ENCODE peak calls at places on chromosomes 16 and 17, in four cellular contexts. B, X, E and N are unnamed samples.

GRCh38 chr16:1698680-1699079 is 7.3 kb upstream of the MAPK8IP3 start:
- DNase-seq in X (no peak), B (no peak), E (no peak), N (no peak)

GRCh38 chr17:47305302-47305923 is 18.3 kb upstream of the EFCAB13 start:
- DNase-seq in X (no peak), E (no peak), B (no peak), N (no peak)

GRCh38 chr16:46607529-46607928 is 13.7 kb downstream of the SHCBP1 start:
- DNase-seq in E (no peak), X (no peak), B (peak; percentile 35), N (no peak)

GRCh38 chr17:34645636-34646035 is 66.3 kb downstream of the TMEM132E start:
- DNase-seq in E (no peak), B (no peak), X (no peak), N (no peak)

GRCh38 chr16:30565984-30566383 is 5.5 kb downstream of the ZNF688 start:
- DNase-seq in E (no peak), B (no peak), X (no peak), N (no peak)

GRCh38 chr17:60135951-60136666 is 13.7 kb upstream of the CA4 start:
- DNase-seq in X (no peak), E (no peak), B (no peak), N (peak; percentile 1)

GRCh38 chr16:9061358-9061813 is 30.1 kb upstream of the HAPSTR1 start:
- DNase-seq in B (no peak), X (no peak), E (peak; percentile 37), N (no peak)

GRCh38 chr17:67245694-67246397 is 850 bp upstream of the HELZ start:
- DNase-seq in B (peak; percentile 51), E (peak; percentile 39), X (peak; percentile 59), N (peak; percentile 53)

GRCh38 chr16:85353013-85353412 is 240.7 kb upstream of the CIBAR2 start:
- DNase-seq in B (no peak), E (no peak), X (no peak), N (no peak)

GRCh38 chr17:64025732-64026294 is 5.4 kb upstream of the ICAM2 start:
- DNase-seq in E (peak; percentile 80), B (peak; percentile 95), X (peak; percentile 49), N (peak; percentile 80)

GRCh38 chr16:2507052-2507678 is 6.6 kb upstream of the ATP6V0C start:
- DNase-seq in B (no peak), X (no peak), E (no peak), N (no peak)

GRCh38 chr17:50184611-50185398 is 16.6 kb downstream of the COL1A1 start:
- DNase-seq in B (no peak), E (no peak), X (no peak), N (no peak)

GRCh38 chr16:9099131-9099625 is 7.7 kb downstream of the HAPSTR1 start:
- DNase-seq in X (no peak), E (no peak), B (no peak), N (no peak)

GRCh38 chr17:44361292-44362055 is 2.2 kb downstream of the FAM171A2 start:
- DNase-seq in E (no peak), B (no peak), X (no peak), N (no peak)

GRCh38 chr17:41941158-41941557 is 10.7 kb downstream of the ODAD4 start:
- DNase-seq in E (no peak), B (no peak), X (no peak), N (no peak)

GRCh38 chr17:16599537-16599936 is 30.5 kb upstream of the ZNF287 start:
- DNase-seq in E (no peak), B (no peak), X (no peak), N (no peak)

GRCh38 chr17:80452173-80452915 is 24.1 kb downstream of the NPTX1 start:
- DNase-seq in B (no peak), X (no peak), E (no peak), N (no peak)

GRCh38 chr17:50501906-50502642 is 6.2 kb upstream of the MYCBPAP start:
- DNase-seq in B (no peak), X (no peak), E (no peak), N (no peak)

GRCh38 chr16:80570106-80570478 is 29.3 kb downstream of the DYNLRB2 start:
- DNase-seq in B (no peak), X (no peak), E (no peak), N (no peak)

GRCh38 chr17:60158751-60159478 is 9.1 kb downstream of the CA4 start:
- DNase-seq in X (no peak), B (no peak), E (no peak), N (no peak)

GRCh38 chr17:29179232-29180036 is 764 bp downstream of the MYO18A start:
- DNase-seq in B (peak; percentile 97), X (no peak), E (peak; percentile 54), N (peak; percentile 53)

DNA sequence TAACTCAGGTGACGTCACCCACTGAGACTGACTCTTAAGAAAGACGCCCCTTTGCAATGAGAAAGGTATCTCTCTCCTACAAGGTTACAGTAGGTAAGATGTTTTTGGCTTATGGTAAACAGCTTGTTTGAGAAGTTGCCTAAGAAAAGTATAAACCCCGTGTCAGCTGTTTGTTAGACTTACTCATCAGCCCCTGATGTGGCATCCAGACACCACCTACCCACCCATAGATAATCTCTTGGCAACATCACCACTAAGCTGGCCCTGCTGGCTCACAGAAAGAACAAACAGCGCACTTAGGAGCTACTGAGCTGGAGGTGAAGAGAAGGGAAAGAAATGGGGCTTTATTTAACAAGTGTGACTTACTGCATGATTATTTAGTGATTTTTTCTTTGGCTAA is 121.0 kb downstream of the PARN start:
- DNase-seq in E (no peak), B (no peak), X (no peak), N (no peak)
- TF ChIP-seq CTCF in E (no peak), B (no peak), X (no peak), N (no peak)

DNA sequence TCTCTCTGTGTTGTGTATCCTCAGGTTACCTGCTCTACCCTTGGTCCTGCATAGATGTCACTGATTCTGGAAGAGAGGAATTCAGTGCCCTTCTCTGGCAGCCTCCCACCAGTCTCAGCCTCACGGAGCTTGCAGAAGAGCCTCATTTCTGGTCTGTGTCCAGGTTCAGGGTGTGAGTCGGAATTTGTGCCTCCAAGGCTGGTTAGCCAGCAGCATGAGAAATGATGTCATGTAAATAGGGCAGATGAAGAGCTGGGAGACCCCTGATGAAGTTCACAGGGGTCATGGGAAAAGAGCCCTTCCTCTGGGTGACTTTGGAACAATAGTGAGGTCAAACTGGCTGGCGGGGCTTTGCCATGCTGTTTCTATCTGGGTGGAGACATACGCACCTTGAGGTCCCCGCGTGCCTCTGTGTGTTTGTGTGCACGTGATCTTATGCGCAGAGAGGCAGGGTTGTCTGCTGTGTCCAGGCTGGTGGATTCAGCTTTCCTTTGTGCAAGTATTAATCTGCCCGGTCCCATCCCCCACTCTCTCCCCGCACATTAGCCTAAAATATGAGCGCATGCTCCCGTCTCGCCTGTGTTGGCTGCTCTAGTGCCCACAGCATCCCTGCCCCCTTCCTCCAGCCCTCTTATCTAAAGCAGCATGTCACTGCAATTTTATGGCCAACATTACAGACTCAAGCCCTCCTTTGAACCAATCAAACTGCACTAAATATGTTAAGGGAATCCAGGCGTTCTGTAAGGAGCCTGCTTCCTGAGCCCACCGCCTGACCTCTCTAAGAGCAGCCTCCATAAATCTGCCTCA is 256.3 kb upstream of the ZFHX3 start:
- DNase-seq in X (no peak), B (no peak), E (no peak), N (no peak)
- TF ChIP-seq CTCF in X (no peak), B (no peak), E (no peak), N (no peak)

GRCh38 chr16:51164574-51164973 is 13.5 kb upstream of the SALL1 start:
- DNase-seq in B (no peak), E (no peak), X (no peak), N (no peak)
- TF ChIP-seq CTCF in B (no peak), E (no peak), X (no peak), N (no peak)

GRCh38 chr17:82663381-82664275 is 15.4 kb upstream of the WDR45B start:
- DNase-seq in B (no peak), E (no peak), X (no peak), N (no peak)
- TF ChIP-seq CTCF in B (no peak), E (no peak), X (no peak), N (no peak)

GRCh38 chr17:71757156-71757555 is 363.7 kb upstream of the SOX9 start:
- DNase-seq in E (no peak), X (no peak), B (no peak), N (no peak)

GRCh38 chr17:71757956-71758355 is 362.9 kb upstream of the SOX9 start:
- DNase-seq in B (no peak), X (no peak), E (no peak), N (no peak)

GRCh38 chr17:71762526-71762925 is 358.3 kb upstream of the SOX9 start:
- DNase-seq in X (no peak), B (no peak), E (no peak), N (no peak)

GRCh38 chr17:71759422-71760060 is 361.3 kb upstream of the SOX9 start:
- DNase-seq in B (no peak), X (no peak), E (no peak), N (no peak)

GRCh38 chr17:71760062-71760720 is 360.6 kb upstream of the SOX9 start:
- DNase-seq in X (no peak), B (no peak), E (no peak), N (no peak)
- TF ChIP-seq CTCF in X (no peak), B (no peak), E (no peak), N (no peak)

GRCh38 chr16:66548068-66548467 is 1.9 kb downstream of the TK2 start:
- DNase-seq in X (no peak), B (no peak), E (no peak), N (no peak)

GRCh38 chr16:66551362-66551761 is 1.0 kb upstream of the CKLF start:
- DNase-seq in X (no peak), E (no peak), B (peak; percentile 84), N (peak; percentile 37)

GRCh38 chr16:66548868-66549267 is 1.1 kb downstream of the TK2 start:
- DNase-seq in B (no peak), E (no peak), X (no peak), N (no peak)

GRCh38 chr16:66547101-66547989 is 2.6 kb downstream of the TK2 start:
- DNase-seq in B (no peak), E (no peak), X (no peak), N (no peak)

DNA sequence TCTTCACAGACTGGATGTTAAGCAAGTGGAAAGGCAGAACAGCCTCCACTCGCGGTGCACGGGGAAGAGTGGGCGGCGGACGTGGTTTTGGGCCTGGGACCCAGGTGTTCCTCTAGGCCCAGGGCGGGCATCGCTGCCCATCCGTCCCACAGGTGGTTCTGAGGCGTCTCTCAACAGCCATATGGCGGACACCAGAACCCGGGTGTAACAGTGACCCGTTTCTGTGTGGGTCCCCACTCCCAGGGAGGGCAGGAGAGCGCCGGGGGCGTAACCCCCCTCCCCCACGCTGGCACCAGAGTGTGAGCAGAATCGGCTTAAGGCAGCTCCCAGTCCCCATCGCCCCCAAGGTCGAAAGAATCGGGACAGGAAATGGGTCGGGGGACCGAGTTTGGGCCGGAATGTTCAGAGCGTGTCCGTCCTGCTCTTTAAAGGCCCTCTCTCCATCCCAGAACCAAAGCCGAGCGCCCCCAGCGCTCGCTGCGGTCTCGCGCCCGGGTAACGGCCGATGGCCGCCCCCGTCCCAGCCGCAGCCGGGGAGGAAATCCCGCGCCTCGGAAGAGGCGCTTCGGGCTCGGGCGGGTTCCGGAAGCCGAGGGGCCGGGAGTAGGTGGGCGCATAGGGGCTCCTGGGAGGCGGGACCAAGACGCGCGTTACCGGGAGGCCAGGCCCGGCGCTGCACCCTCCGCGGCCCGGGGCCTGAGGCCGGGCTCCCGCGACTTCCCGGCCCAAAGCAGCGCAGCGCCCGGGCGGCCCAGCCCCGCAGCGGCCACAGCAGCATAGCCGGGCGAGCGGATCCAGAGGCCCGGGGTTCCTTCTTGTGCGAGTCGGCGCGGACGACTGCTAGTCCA is at the start of gene TK2:
- DNase-seq in B (peak; percentile 69), X (peak; percentile 61), E (peak; percentile 79), N (peak; percentile 60)
- TF ChIP-seq CTCF in B (peak; percentile 46), X (no peak), E (peak; percentile 15), N (no peak)